ENCODE peak calls at places on chromosomes 7 and 10, in nine cellular contexts. I is A549, J is GM23248, F is body of pancreas, A is sigmoid colon, R is left ventricle myocardium inferior, Y is tibial nerve, Z is astrocyte, B is PC-9. M is an unnamed sample.
A peak's percentile ranks its signal among the peaks of the same experiment; 100 is the strongest.

GRCh38 chr7:147556317-147556716 is 1034.2 kb upstream of the C7orf33 start:
- DNase-seq in Y (no peak), R (no peak), B (no peak), A (no peak), J (no peak), F (no peak), I (no peak), Z (no peak), M (no peak)

GRCh38 chr10:11286261-11286989 is 268.8 kb downstream of the CELF2 start:
- DNase-seq in J (no peak), Z (no peak), R (no peak), F (no peak), Y (no peak), I (no peak), A (no peak), B (no peak), M (no peak)

GRCh38 chr10:129035052-129035805 is 431.8 kb upstream of the MGMT start:
- DNase-seq in Z (no peak), Y (no peak), R (no peak), F (peak; percentile 29), J (peak; percentile 19), B (no peak), I (no peak), A (no peak), M (peak; percentile 16)

GRCh38 chr7:74092321-74092963 is 8.8 kb downstream of the LIMK1 start:
- DNase-seq in F (no peak), J (no peak), Y (no peak), Z (no peak), R (peak; percentile 64), I (no peak), A (peak; percentile 69), B (no peak), M (no peak)

GRCh38 chr10:91415816-91416215 is 5.7 kb downstream of the HECTD2 start:
- DNase-seq in Z (peak; percentile 66), Y (no peak), A (no peak), F (no peak), J (peak; percentile 18), R (no peak), B (no peak), I (no peak), M (no peak)

GRCh38 chr10:60148266-60148840 is 241.3 kb downstream of the ANK3 start:
- DNase-seq in J (peak; percentile 64), Z (peak; percentile 82), A (no peak), R (no peak), B (peak; percentile 26), F (peak; percentile 23), Y (no peak), I (no peak), M (no peak)

GRCh38 chr10:128463991-128464755 is 337.9 kb upstream of the MKI67 start:
- DNase-seq in B (no peak), I (no peak), J (peak; percentile 33), A (peak; percentile 77), F (no peak), R (peak; percentile 23), Z (peak; percentile 63), Y (no peak), M (no peak)

GRCh38 chr7:7103343-7104313 is 78.7 kb upstream of the C1GALT1 start:
- DNase-seq in J (peak; percentile 78), F (no peak), A (no peak), I (peak; percentile 46), R (no peak), Z (peak; percentile 54), B (no peak), Y (no peak), M (no peak)

GRCh38 chr10:10872035-10872673 is 145.5 kb upstream of the CELF2 start:
- DNase-seq in A (no peak), F (no peak), J (peak; percentile 95), B (peak; percentile 32), R (no peak), Y (no peak), Z (peak; percentile 98), I (no peak), M (no peak)

GRCh38 chr7:1340640-1341360 is 108.1 kb downstream of the UNCX start:
- DNase-seq in Z (no peak), B (no peak), F (no peak), Y (no peak), R (no peak), I (no peak), A (peak; percentile 50), J (no peak), M (no peak)

GRCh38 chr7:51127618-51127904 is 189.0 kb downstream of the COBL start:
- DNase-seq in F (no peak), A (no peak), Z (no peak), J (no peak), R (no peak), I (no peak), B (no peak), Y (no peak), M (no peak)

GRCh38 chr7:98831641-98832221 is 38.1 kb downstream of the TMEM130 start:
- DNase-seq in Y (no peak), I (no peak), B (peak; percentile 38), J (peak; percentile 31), A (no peak), Z (no peak), F (peak; percentile 12), R (no peak), M (peak; percentile 19)

GRCh38 chr10:86868353-86868752 is 89.1 kb downstream of the MMRN2 start:
- DNase-seq in Z (peak; percentile 49), B (no peak), R (no peak), Y (no peak), J (no peak), I (no peak), F (no peak), A (no peak), M (no peak)

GRCh38 chr10:106387063-106387462 is 777.4 kb downstream of the SORCS1 start:
- DNase-seq in A (no peak), R (no peak), F (no peak), B (no peak), I (no peak), Y (no peak), J (peak; percentile 55), Z (peak; percentile 22), M (no peak)
- H3K9me3 ChIP-seq in A (no peaks in the 10 kb centered on the region), R (no peaks in the 10 kb centered on the region), F (no peaks in the 10 kb centered on the region), B (no peaks in the 10 kb centered on the region), I (no peaks in the 10 kb centered on the region), Y (no peaks in the 10 kb centered on the region), J (no peaks in the 10 kb centered on the region), Z (no peaks in the 10 kb centered on the region), M (no peaks in the 10 kb centered on the region)

GRCh38 chr10:120962386-120963052 is 111.4 kb downstream of the WDR11 start:
- DNase-seq in A (no peak), Y (no peak), R (no peak), Z (no peak), I (no peak), J (no peak), F (no peak), B (no peak), M (no peak)
- H3K9me3 ChIP-seq in A (no peaks in the 10 kb centered on the region), Y (no peaks in the 10 kb centered on the region), R (no peaks in the 10 kb centered on the region), Z (no peaks in the 10 kb centered on the region), I (no peaks in the 10 kb centered on the region), J (no peaks in the 10 kb centered on the region), F (no peaks in the 10 kb centered on the region), B (no peaks in the 10 kb centered on the region), M (no peaks in the 10 kb centered on the region)

GRCh38 chr7:19210883-19211282 is 65.7 kb upstream of the FERD3L start:
- DNase-seq in Z (no peak), F (no peak), B (no peak), I (no peak), R (no peak), A (no peak), Y (no peak), J (no peak), M (no peak)

GRCh38 chr7:19213746-19214145 is 68.5 kb upstream of the FERD3L start:
- DNase-seq in F (no peak), Y (no peak), R (no peak), A (no peak), B (no peak), I (no peak), Z (peak; percentile 19), J (peak; percentile 4), M (no peak)

GRCh38 chr7:19215421-19215820 is 70.2 kb upstream of the FERD3L start:
- DNase-seq in J (peak; percentile 84), F (no peak), Z (peak; percentile 83), Y (no peak), I (no peak), A (no peak), B (no peak), R (no peak), M (no peak)
- H3K9me3 ChIP-seq in J (no peaks in the 10 kb centered on the region), F (no peaks in the 10 kb centered on the region), Z (no peaks in the 10 kb centered on the region), Y (no peaks in the 10 kb centered on the region), I (no peaks in the 10 kb centered on the region), A (no peaks in the 10 kb centered on the region), B (no peaks in the 10 kb centered on the region), R (peaks cover 23% of the 10 kb centered on the region), M (no peaks in the 10 kb centered on the region)

DNA sequence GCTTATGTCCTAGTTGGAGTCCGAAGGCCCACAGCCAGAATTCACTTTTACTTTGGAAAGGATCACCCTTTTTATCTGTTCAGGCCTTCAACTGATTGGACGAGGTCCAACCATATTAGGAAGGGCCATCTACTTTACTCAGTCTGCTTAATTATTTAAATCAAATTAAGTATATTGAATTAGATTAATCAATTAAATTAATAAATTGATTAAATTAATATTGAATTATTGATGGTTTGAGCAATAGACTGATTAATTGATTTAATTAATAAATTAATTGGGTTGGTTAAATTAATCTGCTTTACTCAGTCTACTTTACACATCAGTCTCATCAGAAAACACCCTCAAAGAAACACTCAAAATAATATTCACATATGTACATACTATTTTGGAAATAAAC is 816.9 kb upstream of the POT1 start:
- DNase-seq in R (no peak), Y (no peak), Z (no peak), F (no peak), B (no peak), I (no peak), A (no peak), J (no peak), M (no peak)
- H3K9me3 ChIP-seq in R (peaks cover 18% of the 10 kb centered on the region), Y (no peaks in the 10 kb centered on the region), Z (no peaks in the 10 kb centered on the region), F (no peaks in the 10 kb centered on the region), B (no peaks in the 10 kb centered on the region), I (no peaks in the 10 kb centered on the region), A (no peaks in the 10 kb centered on the region), J (no peaks in the 10 kb centered on the region), M (no peaks in the 10 kb centered on the region)

DNA sequence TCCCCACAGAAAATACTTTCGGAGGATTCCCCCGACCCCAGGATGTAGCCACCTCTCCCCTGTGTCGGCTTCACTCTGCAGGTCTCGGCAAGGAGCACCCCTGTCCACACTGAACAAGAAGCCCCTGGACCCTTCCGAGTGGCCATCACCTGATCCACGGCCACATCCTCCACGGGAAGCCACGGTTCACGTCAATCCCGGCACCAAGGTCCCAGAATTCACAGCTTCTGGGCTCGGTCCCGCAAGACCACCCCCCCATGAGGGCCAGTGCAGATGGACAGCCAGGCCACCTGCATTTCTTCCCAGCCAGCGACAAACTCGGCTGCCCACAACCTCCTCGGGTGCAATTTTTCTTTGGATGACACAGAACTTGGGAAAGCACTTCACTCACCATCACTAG is 199.6 kb downstream of the PTPRN2 start:
- DNase-seq in Z (no peak), I (no peak), F (no peak), J (no peak), B (no peak), R (no peak), Y (no peak), A (no peak), M (no peak)
- H3K9me3 ChIP-seq in Z (no peaks in the 10 kb centered on the region), I (no peaks in the 10 kb centered on the region), F (no peaks in the 10 kb centered on the region), J (no peaks in the 10 kb centered on the region), B (no peaks in the 10 kb centered on the region), R (no peaks in the 10 kb centered on the region), Y (no peaks in the 10 kb centered on the region), A (no peaks in the 10 kb centered on the region), M (no peaks in the 10 kb centered on the region)

DNA sequence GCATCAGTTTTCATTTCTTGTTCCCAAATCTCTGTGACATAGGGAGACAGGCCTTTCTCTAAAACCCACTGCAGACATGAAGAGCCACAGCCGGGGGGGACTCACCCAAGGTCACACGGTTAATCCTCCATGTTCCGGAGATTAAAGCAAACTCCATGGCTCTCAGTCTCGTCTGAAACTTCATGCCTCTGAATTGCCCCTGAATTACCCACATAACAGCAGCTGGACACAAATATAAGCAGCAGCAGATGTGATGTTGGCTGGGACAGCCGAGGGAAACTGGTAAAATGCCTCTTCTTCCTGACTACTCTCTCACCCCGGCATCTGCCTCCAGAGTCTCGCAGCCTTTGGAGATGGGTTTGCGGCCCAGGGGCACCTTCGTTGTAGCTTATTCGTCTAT is 402.3 kb downstream of the DNAJB6 start:
- DNase-seq in J (no peak), Z (no peak), A (no peak), B (no peak), I (no peak), F (no peak), Y (no peak), R (no peak), M (no peak)
- H3K9me3 ChIP-seq in J (no peaks in the 10 kb centered on the region), Z (no peaks in the 10 kb centered on the region), A (no peaks in the 10 kb centered on the region), B (no peaks in the 10 kb centered on the region), I (no peaks in the 10 kb centered on the region), F (no peaks in the 10 kb centered on the region), Y (no peaks in the 10 kb centered on the region), R (no peaks in the 10 kb centered on the region), M (no peaks in the 10 kb centered on the region)